ENCODE peak calls at places on chromosome 10, in ten cellular contexts. One of them, this sample, is unnamed.

GRCh38 chr10:89352039-89352597 is 24.3 kb downstream of the IFIT3 start:
- DNase-seq in GM12892: no peak
- DNase-seq in upper lobe of left lung: no peak
- DNase-seq in spleen: no peak
- DNase-seq in sigmoid colon: no peak
- DNase-seq in transverse colon: peak; percentile 40
- DNase-seq in HepG2: peak; percentile 89
- DNase-seq in breast epithelium: peak; percentile 21
- DNase-seq in K562: peak; percentile 22
- DNase-seq in HCT116: peak; percentile 24
- DNase-seq in this sample: peak; percentile 63

GRCh38 chr10:17847586-17848296 is 38.6 kb downstream of the MRC1 start:
- DNase-seq in transverse colon: no peak
- DNase-seq in sigmoid colon: no peak
- DNase-seq in spleen: no peak
- DNase-seq in K562: no peak
- DNase-seq in GM12892: no peak
- DNase-seq in breast epithelium: no peak
- DNase-seq in HCT116: no peak
- DNase-seq in HepG2: no peak
- DNase-seq in upper lobe of left lung: no peak
- DNase-seq in this sample: no peak

GRCh38 chr10:79483948-79484347 is 28.4 kb upstream of the EIF5AL1 start:
- DNase-seq in spleen: no peak
- DNase-seq in upper lobe of left lung: peak; percentile 83
- DNase-seq in HCT116: no peak
- DNase-seq in GM12892: no peak
- DNase-seq in HepG2: no peak
- DNase-seq in transverse colon: no peak
- DNase-seq in breast epithelium: peak; percentile 42
- DNase-seq in sigmoid colon: peak; percentile 72
- DNase-seq in K562: no peak
- DNase-seq in this sample: no peak

GRCh38 chr10:79559726-79560125 is 481 bp downstream of the SFTPA2 start:
- DNase-seq in HCT116: no peak
- DNase-seq in K562: no peak
- DNase-seq in sigmoid colon: no peak
- DNase-seq in upper lobe of left lung: no peak
- DNase-seq in transverse colon: no peak
- DNase-seq in breast epithelium: no peak
- DNase-seq in HepG2: no peak
- DNase-seq in spleen: no peak
- DNase-seq in GM12892: no peak
- DNase-seq in this sample: no peak

GRCh38 chr10:120400601-120401000 is 56.4 kb upstream of the PLPP4 start:
- DNase-seq in sigmoid colon: no peak
- DNase-seq in HepG2: no peak
- DNase-seq in GM12892: no peak
- DNase-seq in upper lobe of left lung: no peak
- DNase-seq in spleen: no peak
- DNase-seq in breast epithelium: no peak
- DNase-seq in HCT116: no peak
- DNase-seq in K562: no peak
- DNase-seq in transverse colon: no peak
- DNase-seq in this sample: no peak

GRCh38 chr10:91597397-91597881 is 35.4 kb downstream of the PPP1R3C start:
- DNase-seq in sigmoid colon: no peak
- DNase-seq in HepG2: peak; percentile 60
- DNase-seq in GM12892: no peak
- DNase-seq in breast epithelium: no peak
- DNase-seq in spleen: no peak
- DNase-seq in transverse colon: no peak
- DNase-seq in K562: no peak
- DNase-seq in HCT116: no peak
- DNase-seq in upper lobe of left lung: peak; percentile 16
- DNase-seq in this sample: no peak

GRCh38 chr10:128144547-128144946 is 18.3 kb upstream of the MKI67 start:
- DNase-seq in GM12892: no peak
- DNase-seq in upper lobe of left lung: no peak
- DNase-seq in transverse colon: no peak
- DNase-seq in spleen: no peak
- DNase-seq in HepG2: no peak
- DNase-seq in HCT116: no peak
- DNase-seq in K562: no peak
- DNase-seq in breast epithelium: no peak
- DNase-seq in sigmoid colon: no peak
- DNase-seq in this sample: no peak

GRCh38 chr10:23291551-23292334 is 52.9 kb downstream of the C10orf67 start:
- DNase-seq in sigmoid colon: no peak
- DNase-seq in HCT116: no peak
- DNase-seq in upper lobe of left lung: peak; percentile 45
- DNase-seq in transverse colon: no peak
- DNase-seq in breast epithelium: no peak
- DNase-seq in spleen: no peak
- DNase-seq in HepG2: no peak
- DNase-seq in GM12892: no peak
- DNase-seq in K562: no peak
- DNase-seq in this sample: no peak

GRCh38 chr10:32151876-32152275 is 95.7 kb upstream of the KIF5B start:
- DNase-seq in HepG2: no peak
- DNase-seq in GM12892: no peak
- DNase-seq in HCT116: no peak
- DNase-seq in upper lobe of left lung: no peak
- DNase-seq in breast epithelium: no peak
- DNase-seq in spleen: no peak
- DNase-seq in K562: no peak
- DNase-seq in transverse colon: no peak
- DNase-seq in sigmoid colon: no peak
- DNase-seq in this sample: no peak

GRCh38 chr10:110487411-110488123 is 10.1 kb upstream of the DUSP5 start:
- DNase-seq in spleen: no peak
- DNase-seq in HepG2: peak; percentile 24
- DNase-seq in K562: no peak
- DNase-seq in upper lobe of left lung: no peak
- DNase-seq in transverse colon: no peak
- DNase-seq in GM12892: no peak
- DNase-seq in sigmoid colon: no peak
- DNase-seq in breast epithelium: no peak
- DNase-seq in HCT116: no peak
- DNase-seq in this sample: no peak

GRCh38 chr10:44193156-44193555 is 191.7 kb downstream of the CXCL12 start:
- DNase-seq in spleen: no peak
- DNase-seq in breast epithelium: no peak
- DNase-seq in K562: no peak
- DNase-seq in transverse colon: no peak
- DNase-seq in HepG2: no peak
- DNase-seq in HCT116: no peak
- DNase-seq in GM12892: no peak
- DNase-seq in upper lobe of left lung: no peak
- DNase-seq in sigmoid colon: no peak
- DNase-seq in this sample: no peak

GRCh38 chr10:10564081-10564480 is 453.6 kb upstream of the CELF2 start:
- DNase-seq in upper lobe of left lung: no peak
- DNase-seq in GM12892: no peak
- DNase-seq in transverse colon: no peak
- DNase-seq in HepG2: no peak
- DNase-seq in K562: no peak
- DNase-seq in breast epithelium: no peak
- DNase-seq in sigmoid colon: no peak
- DNase-seq in spleen: no peak
- DNase-seq in HCT116: no peak
- DNase-seq in this sample: no peak

GRCh38 chr10:74977913-74978847 is 133.3 kb upstream of the SAMD8 start:
- DNase-seq in upper lobe of left lung: no peak
- DNase-seq in K562: no peak
- DNase-seq in HCT116: no peak
- DNase-seq in spleen: no peak
- DNase-seq in sigmoid colon: no peak
- DNase-seq in transverse colon: no peak
- DNase-seq in GM12892: peak; percentile 31
- DNase-seq in breast epithelium: no peak
- DNase-seq in HepG2: no peak
- DNase-seq in this sample: no peak

GRCh38 chr10:30384051-30384674 is 35.1 kb upstream of the MTPAP start:
- DNase-seq in transverse colon: no peak
- DNase-seq in HCT116: no peak
- DNase-seq in breast epithelium: no peak
- DNase-seq in GM12892: no peak
- DNase-seq in upper lobe of left lung: no peak
- DNase-seq in HepG2: no peak
- DNase-seq in K562: no peak
- DNase-seq in sigmoid colon: no peak
- DNase-seq in spleen: no peak
- DNase-seq in this sample: no peak

GRCh38 chr10:30386801-30387588 is 37.9 kb upstream of the MTPAP start:
- DNase-seq in transverse colon: no peak
- DNase-seq in HepG2: no peak
- DNase-seq in breast epithelium: no peak
- DNase-seq in sigmoid colon: no peak
- DNase-seq in spleen: no peak
- DNase-seq in K562: no peak
- DNase-seq in upper lobe of left lung: no peak
- DNase-seq in GM12892: no peak
- DNase-seq in HCT116: no peak
- DNase-seq in this sample: no peak

GRCh38 chr10:30387646-30388243 is 38.7 kb upstream of the MTPAP start:
- DNase-seq in breast epithelium: no peak
- DNase-seq in upper lobe of left lung: no peak
- DNase-seq in HepG2: peak; percentile 35
- DNase-seq in GM12892: no peak
- DNase-seq in transverse colon: no peak
- DNase-seq in K562: no peak
- DNase-seq in HCT116: peak; percentile 81
- DNase-seq in sigmoid colon: no peak
- DNase-seq in spleen: no peak
- DNase-seq in this sample: no peak

GRCh38 chr10:30383366-30383765 is 34.3 kb upstream of the MTPAP start:
- DNase-seq in spleen: no peak
- DNase-seq in upper lobe of left lung: no peak
- DNase-seq in sigmoid colon: no peak
- DNase-seq in transverse colon: no peak
- DNase-seq in HepG2: no peak
- DNase-seq in HCT116: no peak
- DNase-seq in GM12892: no peak
- DNase-seq in breast epithelium: no peak
- DNase-seq in K562: no peak
- DNase-seq in this sample: no peak

GRCh38 chr10:30384791-30385201 is 35.7 kb upstream of the MTPAP start:
- DNase-seq in HepG2: peak; percentile 24
- DNase-seq in breast epithelium: no peak
- DNase-seq in transverse colon: no peak
- DNase-seq in spleen: no peak
- DNase-seq in upper lobe of left lung: no peak
- DNase-seq in sigmoid colon: no peak
- DNase-seq in HCT116: peak; percentile 48
- DNase-seq in GM12892: no peak
- DNase-seq in K562: peak; percentile 34
- DNase-seq in this sample: no peak
- TF ChIP-seq POLR2AphosphoS5 in HepG2: no peak
- TF ChIP-seq POLR2AphosphoS5 in breast epithelium: no peak
- TF ChIP-seq POLR2AphosphoS5 in transverse colon: no peak
- TF ChIP-seq POLR2AphosphoS5 in spleen: no peak
- TF ChIP-seq POLR2AphosphoS5 in upper lobe of left lung: no peak
- TF ChIP-seq POLR2AphosphoS5 in sigmoid colon: no peak
- TF ChIP-seq POLR2AphosphoS5 in HCT116: no peak
- TF ChIP-seq POLR2AphosphoS5 in GM12892: no peak
- TF ChIP-seq POLR2AphosphoS5 in K562: no peak
- TF ChIP-seq POLR2AphosphoS5 in this sample: no peak

GRCh38 chr10:102241444-102242117 is at the start of gene PITX3:
- DNase-seq in breast epithelium: peak; percentile 87
- DNase-seq in GM12892: peak; percentile 99
- DNase-seq in transverse colon: peak; percentile 93
- DNase-seq in HCT116: peak; percentile 90
- DNase-seq in upper lobe of left lung: peak; percentile 98
- DNase-seq in sigmoid colon: peak; percentile 96
- DNase-seq in spleen: peak; percentile 93
- DNase-seq in HepG2: peak; percentile 89
- DNase-seq in K562: peak; percentile 97
- DNase-seq in this sample: peak; percentile 93
- TF ChIP-seq POLR2AphosphoS5 in breast epithelium: peak; percentile 66
- TF ChIP-seq POLR2AphosphoS5 in GM12892: no peak
- TF ChIP-seq POLR2AphosphoS5 in transverse colon: no peak
- TF ChIP-seq POLR2AphosphoS5 in HCT116: no peak
- TF ChIP-seq POLR2AphosphoS5 in upper lobe of left lung: no peak
- TF ChIP-seq POLR2AphosphoS5 in sigmoid colon: no peak
- TF ChIP-seq POLR2AphosphoS5 in spleen: peak; percentile 64
- TF ChIP-seq POLR2AphosphoS5 in HepG2: no peak
- TF ChIP-seq POLR2AphosphoS5 in K562: no peak
- TF ChIP-seq POLR2AphosphoS5 in this sample: no peak

GRCh38 chr10:29790223-29790622 is 155.5 kb upstream of the SVIL start:
- DNase-seq in sigmoid colon: no peak
- DNase-seq in transverse colon: no peak
- DNase-seq in spleen: no peak
- DNase-seq in GM12892: no peak
- DNase-seq in HCT116: no peak
- DNase-seq in upper lobe of left lung: no peak
- DNase-seq in HepG2: no peak
- DNase-seq in K562: no peak
- DNase-seq in breast epithelium: no peak
- DNase-seq in this sample: no peak
- TF ChIP-seq POLR2AphosphoS5 in sigmoid colon: peak; percentile 45
- TF ChIP-seq POLR2AphosphoS5 in transverse colon: peak; percentile 17
- TF ChIP-seq POLR2AphosphoS5 in spleen: no peak
- TF ChIP-seq POLR2AphosphoS5 in GM12892: no peak
- TF ChIP-seq POLR2AphosphoS5 in HCT116: no peak
- TF ChIP-seq POLR2AphosphoS5 in upper lobe of left lung: no peak
- TF ChIP-seq POLR2AphosphoS5 in HepG2: no peak
- TF ChIP-seq POLR2AphosphoS5 in K562: no peak
- TF ChIP-seq POLR2AphosphoS5 in breast epithelium: no peak
- TF ChIP-seq POLR2AphosphoS5 in this sample: no peak

GRCh38 chr10:100535338-100535714 is 417 bp upstream of the HIF1AN start:
- DNase-seq in GM12892: no peak
- DNase-seq in transverse colon: no peak
- DNase-seq in K562: no peak
- DNase-seq in upper lobe of left lung: no peak
- DNase-seq in sigmoid colon: no peak
- DNase-seq in HepG2: no peak
- DNase-seq in HCT116: no peak
- DNase-seq in breast epithelium: no peak
- DNase-seq in spleen: no peak
- DNase-seq in this sample: no peak

GRCh38 chr10:100531761-100532160 is 2.1 kb upstream of the NDUFB8 start:
- DNase-seq in GM12892: no peak
- DNase-seq in K562: no peak
- DNase-seq in upper lobe of left lung: no peak
- DNase-seq in breast epithelium: no peak
- DNase-seq in transverse colon: no peak
- DNase-seq in HCT116: no peak
- DNase-seq in HepG2: no peak
- DNase-seq in sigmoid colon: no peak
- DNase-seq in spleen: no peak
- DNase-seq in this sample: no peak

GRCh38 chr10:100534726-100535125 is 1.0 kb upstream of the HIF1AN start:
- DNase-seq in transverse colon: no peak
- DNase-seq in K562: no peak
- DNase-seq in spleen: no peak
- DNase-seq in upper lobe of left lung: no peak
- DNase-seq in breast epithelium: no peak
- DNase-seq in GM12892: no peak
- DNase-seq in HCT116: no peak
- DNase-seq in HepG2: no peak
- DNase-seq in sigmoid colon: no peak
- DNase-seq in this sample: no peak

GRCh38 chr10:100537475-100537874 is 1.7 kb downstream of the HIF1AN start:
- DNase-seq in upper lobe of left lung: no peak
- DNase-seq in sigmoid colon: no peak
- DNase-seq in GM12892: no peak
- DNase-seq in transverse colon: no peak
- DNase-seq in HepG2: no peak
- DNase-seq in HCT116: no peak
- DNase-seq in K562: no peak
- DNase-seq in breast epithelium: no peak
- DNase-seq in spleen: no peak
- DNase-seq in this sample: no peak

GRCh38 chr10:100535715-100536353 is at the start of gene HIF1AN:
- DNase-seq in K562: peak; percentile 92
- DNase-seq in transverse colon: peak; percentile 90
- DNase-seq in breast epithelium: peak; percentile 86
- DNase-seq in upper lobe of left lung: peak; percentile 94
- DNase-seq in sigmoid colon: peak; percentile 95
- DNase-seq in HCT116: peak; percentile 97
- DNase-seq in GM12892: peak; percentile 88
- DNase-seq in spleen: peak; percentile 94
- DNase-seq in HepG2: peak; percentile 94
- DNase-seq in this sample: peak; percentile 88
- TF ChIP-seq POLR2AphosphoS5 in K562: peak; percentile 67
- TF ChIP-seq POLR2AphosphoS5 in transverse colon: peak; percentile 82
- TF ChIP-seq POLR2AphosphoS5 in breast epithelium: peak; percentile 84
- TF ChIP-seq POLR2AphosphoS5 in upper lobe of left lung: peak; percentile 84
- TF ChIP-seq POLR2AphosphoS5 in sigmoid colon: peak; percentile 93
- TF ChIP-seq POLR2AphosphoS5 in HCT116: peak; percentile 93
- TF ChIP-seq POLR2AphosphoS5 in GM12892: peak; percentile 86
- TF ChIP-seq POLR2AphosphoS5 in spleen: peak; percentile 94
- TF ChIP-seq POLR2AphosphoS5 in HepG2: peak; percentile 89
- TF ChIP-seq POLR2AphosphoS5 in this sample: peak; percentile 66

This sample was measured in stomach.